ENCODE peak calls at places on chromosomes 7 and 10, in eight cellular contexts. P is tibial nerve, Y is suprapubic skin, C is HepG2, J is stomach, G is A549, S is ovary, I is sigmoid colon. D is an unnamed sample.

GRCh38 chr7:129315916-129316315 is 91.1 kb downstream of the AHCYL2 start:
- DNase-seq in P (no peak), Y (no peak), C (no peak), J (no peak), G (no peak), S (no peak), I (no peak), D (no peak)

GRCh38 chr7:143003393-143004051 is 23.4 kb downstream of the OR9A2 start:
- DNase-seq in P (no peak), Y (no peak), C (peak; percentile 1), J (no peak), G (peak; percentile 37), S (no peak), I (no peak), D (no peak)

GRCh38 chr7:19560111-19560883 is 148.5 kb downstream of the POLR1F start:
- DNase-seq in P (no peak), Y (no peak), C (no peak), J (no peak), G (no peak), S (no peak), I (no peak), D (no peak)

GRCh38 chr7:81801532-81801931 is 31.7 kb upstream of the HGF start:
- DNase-seq in P (no peak), Y (no peak), C (no peak), J (no peak), G (no peak), S (no peak), I (no peak), D (no peak)

GRCh38 chr10:33327750-33328149 is 6.7 kb downstream of the NRP1 start:
- DNase-seq in P (no peak), Y (no peak), C (no peak), J (no peak), G (no peak), S (no peak), I (no peak), D (no peak)

GRCh38 chr10:7412482-7413251 is 1.8 kb upstream of the SFMBT2 start:
- DNase-seq in P (no peak), Y (peak; percentile 80), C (no peak), J (no peak), G (no peak), S (peak; percentile 33), I (no peak), D (peak; percentile 38)

GRCh38 chr7:98178762-98179490 is 32.3 kb upstream of the BHLHA15 start:
- DNase-seq in P (no peak), Y (no peak), C (no peak), J (no peak), G (no peak), S (no peak), I (no peak), D (no peak)

GRCh38 chr7:73966941-73967831 is 60.8 kb upstream of the ELN start:
- DNase-seq in P (no peak), Y (peak; percentile 59), C (no peak), J (no peak), G (no peak), S (no peak), I (no peak), D (no peak)

GRCh38 chr7:67019562-67020390 is 23.1 kb downstream of the TYW1 start:
- DNase-seq in P (no peak), Y (no peak), C (no peak), J (no peak), G (no peak), S (no peak), I (peak; percentile 26), D (no peak)

GRCh38 chr7:151769189-151769821 is 107.6 kb downstream of the PRKAG2 start:
- DNase-seq in P (no peak), Y (no peak), C (no peak), J (no peak), G (no peak), S (peak; percentile 10), I (peak; percentile 60), D (no peak)

GRCh38 chr7:44391171-44391570 is 65.8 kb upstream of the CAMK2B start:
- DNase-seq in P (no peak), Y (no peak), C (no peak), J (no peak), G (no peak), S (no peak), I (no peak), D (no peak)

GRCh38 chr10:114304566-114305421 is 65.7 kb downstream of the VWA2 start:
- DNase-seq in P (no peak), Y (no peak), C (no peak), J (peak; percentile 59), G (no peak), S (peak; percentile 53), I (peak; percentile 67), D (peak; percentile 62)

GRCh38 chr10:114680557-114681117 is 22.6 kb upstream of the ABLIM1 start:
- DNase-seq in P (no peak), Y (no peak), C (no peak), J (no peak), G (no peak), S (no peak), I (no peak), D (no peak)

GRCh38 chr7:95723583-95724180 is 48.7 kb upstream of the DYNC1I1 start:
- DNase-seq in P (peak; percentile 25), Y (no peak), C (peak; percentile 53), J (no peak), G (peak; percentile 51), S (peak; percentile 41), I (no peak), D (no peak)

GRCh38 chr7:130912910-130913720 is 179.1 kb upstream of the KLF14 start:
- DNase-seq in P (peak; percentile 76), Y (peak; percentile 84), C (peak; percentile 71), J (peak; percentile 67), G (no peak), S (peak; percentile 67), I (peak; percentile 86), D (peak; percentile 79)

GRCh38 chr7:95755277-95755934 is 16.9 kb upstream of the DYNC1I1 start:
- DNase-seq in P (no peak), Y (no peak), C (no peak), J (no peak), G (no peak), S (no peak), I (no peak), D (no peak)

GRCh38 chr10:122911889-122912484 is 1.6 kb downstream of the FAM24A start:
- DNase-seq in P (no peak), Y (no peak), C (peak; percentile 29), J (peak; percentile 37), G (peak; percentile 34), S (peak; percentile 35), I (no peak), D (peak; percentile 24)

GRCh38 chr10:3455385-3456334 is 283.1 kb upstream of the PITRM1 start:
- DNase-seq in P (no peak), Y (no peak), C (no peak), J (no peak), G (no peak), S (no peak), I (no peak), D (no peak)

GRCh38 chr7:140304071-140304799 is 94.1 kb downstream of the SLC37A3 start:
- DNase-seq in P (no peak), Y (no peak), C (peak; percentile 53), J (no peak), G (no peak), S (no peak), I (no peak), D (no peak)

GRCh38 chr7:26567263-26567662 is 275.6 kb downstream of the SNX10 start:
- DNase-seq in P (no peak), Y (no peak), C (no peak), J (no peak), G (no peak), S (no peak), I (no peak), D (no peak)

GRCh38 chr7:26560857-26561256 is 269.2 kb downstream of the SNX10 start:
- DNase-seq in P (no peak), Y (no peak), C (no peak), J (no peak), G (no peak), S (no peak), I (no peak), D (no peak)

DNA sequence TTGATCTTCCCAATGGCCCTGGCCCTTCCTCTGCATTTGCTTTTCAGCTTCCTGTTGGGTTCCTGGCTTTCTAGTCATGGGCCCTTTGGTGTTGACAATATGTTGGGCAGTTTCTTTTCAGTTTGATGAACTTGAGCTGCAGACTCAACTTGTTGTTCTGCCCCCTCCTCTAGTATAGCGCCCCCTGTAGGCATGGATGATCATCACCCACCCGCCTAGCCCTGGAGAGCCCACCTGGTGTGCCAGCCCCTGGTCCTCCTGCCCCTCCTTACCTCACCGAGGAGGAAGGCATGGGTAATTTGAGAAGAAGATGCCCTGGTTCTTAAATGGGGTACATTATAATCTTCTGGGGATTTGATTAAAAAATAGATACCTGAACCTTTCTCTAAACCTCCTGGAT is 271.2 kb downstream of the SNX10 start:
- DNase-seq in P (no peak), Y (no peak), C (no peak), J (no peak), G (no peak), S (no peak), I (no peak), D (no peak)
- TF ChIP-seq CTCF in P (no peak), Y (no peak), C (no peak), J (no peak), G (no peak), S (no peak), I (no peak), D (no peak)

GRCh38 chr7:54678763-54679396 is 80.1 kb downstream of the SEC61G start:
- DNase-seq in P (no peak), Y (no peak), C (no peak), J (no peak), G (no peak), S (no peak), I (no peak), D (no peak)
- TF ChIP-seq EP300 in P (no peak), Y (no peak), C (no peak), J (no peak), G (no peak), S (no peak), I (no peak), D (no peak)

DNA sequence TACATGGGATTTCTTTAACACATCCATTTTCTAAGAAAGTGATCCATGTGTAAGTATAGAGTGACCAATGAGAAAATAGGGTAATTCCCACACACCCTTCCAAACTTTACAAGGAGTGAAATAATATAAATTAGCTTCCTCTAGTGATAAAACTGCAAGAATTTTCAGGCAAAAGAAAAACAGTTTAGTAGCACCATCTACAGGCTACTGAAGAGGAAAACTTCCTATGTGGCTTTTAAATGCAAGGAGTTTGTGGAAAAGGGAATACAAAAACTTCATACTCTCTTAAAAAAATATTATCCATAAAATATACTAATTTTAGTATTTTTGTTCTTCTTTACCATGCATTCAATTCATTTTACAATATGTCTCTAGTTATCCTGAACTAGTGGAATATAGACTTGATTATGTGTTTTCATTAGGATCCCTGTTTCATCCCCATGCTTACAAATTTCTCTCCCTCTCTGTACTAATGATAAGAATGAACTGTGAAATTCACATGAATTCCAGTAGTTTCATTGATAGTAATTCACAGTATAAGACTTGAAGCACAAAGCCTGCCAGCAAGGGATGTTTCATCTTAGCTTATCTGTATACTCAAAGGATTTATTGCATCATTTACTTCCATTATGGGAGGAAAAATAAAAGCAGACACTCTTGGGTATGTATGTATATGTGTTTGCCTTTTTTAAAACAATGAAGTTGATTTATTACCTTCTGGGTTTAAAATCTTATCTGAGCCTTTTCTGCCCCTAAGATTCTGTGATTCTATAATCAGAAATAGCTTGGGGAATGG is 442.9 kb downstream of the AUTS2 start:
- DNase-seq in P (no peak), Y (no peak), C (no peak), J (no peak), G (peak; percentile 5), S (no peak), I (no peak), D (no peak)
- TF ChIP-seq CTCF in P (peak; percentile 31), Y (no peak), C (no peak), J (no peak), G (peak; percentile 53), S (no peak), I (no peak), D (no peak)

GRCh38 chr7:93407239-93407638 is 167.3 kb downstream of the CALCR start:
- DNase-seq in P (no peak), Y (no peak), C (no peak), J (no peak), G (no peak), S (no peak), I (no peak), D (no peak)
- TF ChIP-seq EP300 in P (no peak), Y (no peak), C (no peak), J (no peak), G (no peak), S (no peak), I (no peak), D (no peak)